ENCODE peak calls at places on chromosomes 2 and 18, in four cellular contexts. K is neural progenitor cell, N is GM23338, O is OCI-LY7. W is an unnamed sample.
A peak's percentile ranks its signal among the peaks of the same experiment; 100 is the strongest.

GRCh38 chr2:203360833-203361430 is 32.7 kb downstream of the ABI2 start:
- DNase-seq in K (no peak), N (peak; percentile 28), O (no peak), W (peak; percentile 22)

GRCh38 chr2:12718662-12719399 is 2.1 kb downstream of the TRIB2 start:
- DNase-seq in K (peak; percentile 88), N (peak; percentile 75), O (peak; percentile 17), W (no peak)

GRCh38 chr18:58044370-58045264 is 591 bp downstream of the NEDD4L start:
- DNase-seq in K (peak; percentile 70), N (peak; percentile 68), O (peak; percentile 40), W (peak; percentile 40)

GRCh38 chr2:45675130-45675812 is 23.8 kb downstream of the PRKCE start:
- DNase-seq in K (no peak), N (no peak), O (no peak), W (no peak)

GRCh38 chr2:225270861-225271260 is 128.6 kb upstream of the NYAP2 start:
- DNase-seq in K (no peak), N (peak; percentile 9), O (peak; percentile 92), W (peak; percentile 59)

GRCh38 chr2:46072146-46072820 is 224.9 kb upstream of the EPAS1 start:
- DNase-seq in K (no peak), N (no peak), O (no peak), W (no peak)

GRCh38 chr2:240326246-240326645 is 109.2 kb upstream of the GPC1 start:
- DNase-seq in K (peak; percentile 49), N (no peak), O (no peak), W (no peak)

GRCh38 chr18:21740474-21740723 is 193 bp upstream of the MIB1 start:
- DNase-seq in K (no peak), N (peak; percentile 98), O (peak; percentile 98), W (peak; percentile 97)

GRCh38 chr2:144522741-144523605 is 3.1 kb upstream of the ZEB2 start:
- DNase-seq in K (peak; percentile 60), N (peak; percentile 70), O (no peak), W (no peak)

GRCh38 chr18:27746241-27746640 is 430.7 kb downstream of the CDH2 start:
- DNase-seq in K (no peak), N (no peak), O (no peak), W (no peak)

GRCh38 chr18:23574611-23575308 is 11.5 kb downstream of the NPC1 start:
- DNase-seq in K (no peak), N (no peak), O (no peak), W (no peak)

GRCh38 chr2:225025917-225026571 is 16.2 kb downstream of the DOCK10 start:
- DNase-seq in K (no peak), N (no peak), O (no peak), W (no peak)

GRCh38 chr2:226800941-226801784 is 1.5 kb upstream of the IRS1 start:
- DNase-seq in K (peak; percentile 91), N (peak; percentile 91), O (peak; percentile 92), W (peak; percentile 89)
- TF ChIP-seq EZH2phosphoT487 in K (no peak), N (no peak), O (no peak), W (no peak)

DNA sequence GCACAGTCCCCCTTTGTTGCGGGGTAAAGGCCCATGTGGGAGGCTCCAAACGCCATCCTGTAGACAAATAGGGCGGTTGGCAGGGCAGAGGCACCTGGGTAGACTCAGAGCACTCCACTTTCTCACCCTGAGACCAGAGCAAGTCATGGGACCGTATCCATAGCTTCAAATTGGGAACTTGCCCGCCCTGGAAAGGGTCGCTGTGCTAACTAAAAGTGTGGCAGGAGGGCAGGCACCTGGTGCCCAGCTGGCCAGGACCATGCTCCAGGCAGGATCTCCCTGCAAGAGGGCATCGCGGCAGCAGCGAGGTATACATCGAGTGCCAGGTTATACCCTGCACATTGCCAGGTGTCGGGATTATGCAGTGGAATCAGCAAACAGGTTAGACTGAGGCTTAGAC is 20.8 kb upstream of the SCLY start:
- DNase-seq in K (no peak), N (no peak), O (no peak), W (no peak)
- H3K36me3 ChIP-seq in K (no peaks in the 10 kb centered on the region), N (peaks cover 14% of the 10 kb centered on the region), O (no peaks in the 10 kb centered on the region), W (no peaks in the 10 kb centered on the region)

GRCh38 chr18:46346896-46347630 is 242.9 kb downstream of the HAUS1 start:
- DNase-seq in K (no peak), N (no peak), O (no peak), W (no peak)
- H3K4me1 ChIP-seq in K (peaks cover 10% of the 10 kb centered on the region), N (peaks cover 12% of the 10 kb centered on the region), O (peaks cover 35% of the 10 kb centered on the region), W (peaks cover 49% of the 10 kb centered on the region)

GRCh38 chr2:54969295-54969939 is 80.8 kb downstream of the RTN4 start:
- DNase-seq in K (no peak), N (no peak), O (no peak), W (no peak)
- TF ChIP-seq EZH2phosphoT487 in K (no peak), N (no peak), O (no peak), W (no peak)

DNA sequence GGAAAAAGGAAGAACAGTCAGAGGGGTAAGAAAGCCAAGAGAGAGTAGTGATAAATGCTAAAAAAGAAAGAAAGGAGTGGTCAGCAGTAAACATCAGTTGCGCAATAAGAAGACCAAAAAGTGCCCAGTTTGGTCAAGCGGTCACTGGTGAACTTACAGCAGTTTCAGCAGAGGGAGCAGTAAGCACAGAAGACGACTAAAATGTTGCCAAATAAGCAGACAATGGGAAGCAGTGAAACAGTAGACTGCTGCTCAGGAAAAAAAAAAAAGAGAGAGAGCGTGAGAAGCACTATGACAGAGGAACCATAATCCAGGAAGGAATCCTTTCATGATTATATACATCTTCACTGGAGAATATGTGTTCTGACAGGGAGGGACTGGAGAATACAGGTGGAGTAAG is 45.8 kb downstream of the DNAJC10 start:
- DNase-seq in K (peak; percentile 42), N (no peak), O (no peak), W (no peak)
- H3K36me3 ChIP-seq in K (peaks cover 23% of the 10 kb centered on the region), N (peaks cover 28% of the 10 kb centered on the region), O (peaks cover 100% of the 10 kb centered on the region), W (peaks cover 35% of the 10 kb centered on the region)

GRCh38 chr2:55843096-55843991 is 80.2 kb downstream of the EFEMP1 start:
- DNase-seq in K (no peak), N (no peak), O (no peak), W (no peak)

GRCh38 chr2:55839182-55839819 is 84.3 kb downstream of the EFEMP1 start:
- DNase-seq in K (peak; percentile 17), N (peak; percentile 73), O (no peak), W (no peak)

GRCh38 chr2:55843992-55844345 is 79.6 kb downstream of the EFEMP1 start:
- DNase-seq in K (no peak), N (no peak), O (no peak), W (no peak)

GRCh38 chr2:55840460-55840859 is 83.1 kb downstream of the EFEMP1 start:
- DNase-seq in K (no peak), N (no peak), O (no peak), W (no peak)

DNA sequence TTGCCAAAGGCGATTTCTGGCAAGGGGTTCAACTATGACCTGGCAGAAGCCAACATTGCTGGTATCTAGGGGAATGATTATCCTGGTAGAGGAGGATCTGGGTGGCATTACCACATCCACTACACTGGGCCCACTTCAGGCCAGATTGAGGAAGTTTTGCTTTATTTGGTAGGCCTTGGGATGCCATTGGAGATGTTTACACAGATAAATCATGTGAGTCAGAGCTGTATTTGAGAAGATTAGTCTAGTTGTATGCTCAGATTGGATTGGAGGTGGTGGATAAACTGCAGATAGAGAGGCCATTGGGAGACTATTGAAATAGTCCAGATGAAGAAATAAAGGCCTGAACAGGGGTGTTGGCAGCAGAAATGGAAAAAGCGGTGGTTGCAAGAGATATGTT is 81.6 kb downstream of the EFEMP1 start:
- DNase-seq in K (no peak), N (no peak), O (no peak), W (no peak)
- H3K4me1 ChIP-seq in K (peaks cover 14% of the 10 kb centered on the region), N (peaks cover 13% of the 10 kb centered on the region), O (no peaks in the 10 kb centered on the region), W (no peaks in the 10 kb centered on the region)

GRCh38 chr18:12338382-12338781 is 30.3 kb downstream of the TUBB6 start:
- DNase-seq in K (no peak), N (peak; percentile 70), O (no peak), W (no peak)
- TF ChIP-seq EZH2phosphoT487 in K (no peak), N (no peak), O (no peak), W (no peak)

DNA sequence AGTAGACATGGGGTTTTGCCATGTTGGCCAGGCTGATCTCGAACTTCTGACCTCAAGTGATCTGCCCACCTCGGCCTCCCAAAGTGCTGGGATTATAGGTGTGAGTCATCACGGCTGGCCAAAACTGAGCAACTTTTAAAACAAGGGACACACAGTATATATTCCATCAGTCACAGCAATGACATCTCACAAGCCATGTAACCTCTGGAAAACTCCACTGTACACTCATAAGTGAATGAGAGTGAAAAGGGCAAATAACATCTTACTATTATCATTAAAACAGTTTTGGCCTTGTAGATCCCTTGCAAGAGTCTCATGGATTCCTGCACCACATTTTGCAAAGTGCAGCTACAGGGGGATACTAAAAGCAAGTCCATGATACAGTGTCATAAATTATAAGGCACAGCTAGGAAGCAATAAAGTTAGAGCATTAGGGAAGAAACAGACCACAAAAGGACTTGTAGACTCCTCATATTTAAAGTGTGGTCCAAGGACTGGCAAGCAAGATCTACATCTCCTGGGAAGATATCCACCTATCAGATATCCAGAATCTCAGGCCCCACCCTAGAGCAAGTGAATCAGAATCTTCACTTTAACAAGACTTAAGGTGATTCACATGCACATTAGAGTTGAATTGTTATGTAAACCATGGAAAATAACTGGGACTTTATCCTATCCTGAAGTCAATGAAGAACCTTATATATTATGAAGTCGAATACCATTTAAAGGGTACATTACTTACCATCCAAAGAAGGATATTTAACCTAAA is 5.7 kb downstream of the SMC6 start:
- DNase-seq in K (no peak), N (peak; percentile 88), O (no peak), W (no peak)
- H3K36me3 ChIP-seq in K (peaks cover 10% of the 10 kb centered on the region), N (no peaks in the 10 kb centered on the region), O (peaks cover 45% of the 10 kb centered on the region), W (no peaks in the 10 kb centered on the region)

DNA sequence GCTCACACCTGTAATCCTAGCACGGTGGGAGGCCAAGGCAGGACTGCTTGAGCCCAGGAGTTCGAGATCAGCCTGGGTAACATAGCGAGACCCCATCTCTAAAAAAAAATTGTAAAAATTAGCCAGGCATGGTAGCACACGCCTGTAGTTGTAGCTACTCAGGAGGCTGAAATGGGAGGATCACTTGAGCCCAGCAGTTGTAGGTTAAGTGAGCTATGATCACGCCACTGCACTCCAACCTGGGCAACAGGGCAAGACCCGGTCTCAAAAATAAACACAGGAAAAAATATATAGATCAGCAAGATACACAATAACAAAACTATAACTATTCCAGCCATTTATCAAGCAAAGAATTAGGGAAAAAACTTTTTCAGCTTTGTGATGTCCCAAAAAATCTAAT is 3.0 kb downstream of the SF3B1 start:
- DNase-seq in K (no peak), N (no peak), O (no peak), W (no peak)
- H3K4me1 ChIP-seq in K (peaks cover 12% of the 10 kb centered on the region), N (peaks cover 28% of the 10 kb centered on the region), O (peaks cover 50% of the 10 kb centered on the region), W (peaks cover 22% of the 10 kb centered on the region)

DNA sequence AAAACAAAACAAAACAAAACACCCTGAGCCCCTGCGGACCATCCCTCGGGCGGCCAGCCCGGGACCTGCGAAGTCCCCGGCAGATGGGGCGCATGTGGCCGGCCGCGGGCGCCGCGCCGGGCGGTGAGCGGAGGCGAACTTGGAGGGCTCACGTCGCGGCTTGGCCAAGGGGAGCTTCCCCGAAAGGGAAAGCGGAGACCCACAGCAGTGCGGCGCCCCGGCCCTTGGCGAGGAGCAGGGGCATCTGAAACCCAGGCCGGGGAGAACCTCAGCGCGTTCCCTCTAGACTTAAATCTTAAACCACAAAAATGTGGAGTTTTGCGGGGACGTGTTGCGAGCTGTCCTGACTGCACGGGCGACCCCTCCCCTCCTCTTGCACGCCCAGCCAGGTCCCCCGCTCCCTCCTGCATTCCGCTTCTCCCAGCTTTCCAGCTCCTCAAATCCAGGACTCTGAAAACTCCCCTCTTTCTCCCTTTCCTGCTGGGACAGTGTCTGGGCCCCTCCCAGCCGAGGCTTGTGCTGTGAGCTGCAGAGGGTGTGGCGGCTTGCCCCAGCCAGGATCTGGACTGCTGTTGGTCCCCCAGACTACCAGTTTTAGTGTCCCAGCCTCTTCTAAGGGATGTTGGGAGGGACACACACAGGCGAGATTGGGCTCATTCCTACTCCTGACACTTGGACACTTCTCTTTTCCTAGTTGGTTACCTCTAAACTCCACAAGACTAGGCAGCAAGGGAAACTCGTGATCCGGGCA is 1.3 kb downstream of the FMNL2 start:
- DNase-seq in K (peak; percentile 71), N (peak; percentile 74), O (no peak), W (peak; percentile 60)
- TF ChIP-seq EZH2phosphoT487 in K (no peak), N (no peak), O (no peak), W (no peak)